ENCODE peak calls at places on chromosome 6, in six cellular contexts. A, V, U, C, K and W are unnamed samples.

GRCh38 chr6:83216806-83217205 is 23.6 kb downstream of the RWDD2A start:
- DNase-seq in U (no peak), V (no peak), A (no peak), K (no peak), C (no peak), W (no peak)

GRCh38 chr6:37731888-37732287 is 34.2 kb upstream of the MDGA1 start:
- DNase-seq in C (no peak), A (no peak), U (no peak), V (no peak), K (no peak), W (no peak)

GRCh38 chr6:128508588-128509296 is 11.7 kb downstream of the PTPRK start:
- DNase-seq in V (no peak), A (no peak), U (peak), C (peak), K (no peak), W (no peak)

GRCh38 chr6:20978176-20978614 is 443.9 kb downstream of the CDKAL1 start:
- DNase-seq in V (no peak), C (peak), K (no peak), U (no peak), A (no peak), W (no peak)

GRCh38 chr6:112243861-112244415 is 10.4 kb downstream of the LAMA4 start:
- DNase-seq in K (no peak), U (no peak), C (peak), V (no peak), A (no peak), W (no peak)

GRCh38 chr6:829646-830045 is 136.7 kb upstream of the EXOC2 start:
- DNase-seq in K (no peak), U (no peak), V (no peak), C (no peak), A (no peak), W (no peak)

GRCh38 chr6:139030539-139030938 is 2.0 kb downstream of the ABRACL start:
- DNase-seq in A (no peak), C (no peak), K (no peak), V (no peak), U (no peak), W (no peak)

GRCh38 chr6:170063431-170063830 is 227.4 kb downstream of the DLL1 start:
- DNase-seq in U (no peak), V (peak), A (peak), C (no peak), K (no peak), W (peak)

GRCh38 chr6:118306640-118307238 is 241.4 kb upstream of the PLN start:
- DNase-seq in C (no peak), U (no peak), V (no peak), K (no peak), A (no peak), W (no peak)

GRCh38 chr6:42781546-42781810 is 374 bp upstream of the BICRAL start:
- DNase-seq in A (no peak), C (peak), V (no peak), K (no peak), U (no peak), W (no peak)

GRCh38 chr6:107140581-107140980 is 25.3 kb upstream of the BEND3 start:
- DNase-seq in K (no peak), U (no peak), V (no peak), C (no peak), A (no peak), W (no peak)

GRCh38 chr6:149560736-149561135 is 5.4 kb upstream of the GINM1 start:
- DNase-seq in V (no peak), C (peak), K (no peak), A (no peak), U (peak), W (no peak)

GRCh38 chr6:136324981-136325380 is 35.3 kb upstream of the BCLAF1 start:
- DNase-seq in C (no peak), A (no peak), V (no peak), U (no peak), K (no peak), W (no peak)

GRCh38 chr6:153104220-153104619 is 26.9 kb downstream of the RGS17 start:
- DNase-seq in A (no peak), U (no peak), K (no peak), C (no peak), V (no peak), W (no peak)

GRCh38 chr6:136173519-136174507 is 76.3 kb downstream of the MTFR2 start:
- DNase-seq in U (no peak), V (no peak), C (peak), A (no peak), K (no peak), W (no peak)

GRCh38 chr6:52189974-52190373 is 3.8 kb downstream of the IL17A start:
- DNase-seq in V (no peak), U (no peak), K (no peak), A (no peak), C (no peak), W (no peak)

GRCh38 chr6:130359736-130360135 is 6.1 kb upstream of the TMEM200A start:
- DNase-seq in A (no peak), U (no peak), V (no peak), C (no peak), K (no peak), W (no peak)

GRCh38 chr6:27146706-27147507 is 100.6 kb upstream of the PRSS16 start:
- DNase-seq in U (peak), K (peak), A (peak), V (peak), C (peak), W (peak)

GRCh38 chr6:27452496-27452897 is 20.4 kb downstream of the ZNF184 start:
- DNase-seq in A (no peak), U (no peak), K (no peak), C (no peak), V (no peak), W (no peak)

GRCh38 chr6:2944405-2945068 is 26.8 kb downstream of the SERPINB6 start:
- DNase-seq in V (no peak), C (no peak), A (no peak), K (no peak), U (no peak), W (no peak)

GRCh38 chr6:82955841-82956240 is 109.8 kb downstream of the UBE3D start:
- DNase-seq in C (no peak), U (no peak), A (no peak), V (no peak), K (no peak), W (no peak)

GRCh38 chr6:33967966-33968724 is 164.3 kb upstream of the MLN start:
- DNase-seq in V (no peak), K (no peak), U (peak), C (no peak), A (peak), W (peak)

GRCh38 chr6:108689279-108690161 is 128.8 kb downstream of the FOXO3 start:
- DNase-seq in U (peak), C (no peak), A (no peak), V (peak), K (peak), W (no peak)

GRCh38 chr6:71236926-71237425 is 51.6 kb upstream of the OGFRL1 start:
- DNase-seq in V (no peak), K (no peak), U (no peak), C (no peak), A (no peak), W (no peak)

GRCh38 chr6:138404666-138405337 is 779 bp downstream of the HEBP2 start:
- DNase-seq in V (peak), K (peak), U (no peak), C (peak), A (peak), W (peak)

GRCh38 chr6:56297022-56297995 is 49.9 kb upstream of the COL21A1 start:
- DNase-seq in C (peak), V (no peak), U (no peak), A (no peak), K (no peak), W (no peak)

GRCh38 chr6:5175195-5175594 is 85.6 kb downstream of the LYRM4 start:
- DNase-seq in V (no peak), A (no peak), K (no peak), U (no peak), C (no peak), W (no peak)

DNA sequence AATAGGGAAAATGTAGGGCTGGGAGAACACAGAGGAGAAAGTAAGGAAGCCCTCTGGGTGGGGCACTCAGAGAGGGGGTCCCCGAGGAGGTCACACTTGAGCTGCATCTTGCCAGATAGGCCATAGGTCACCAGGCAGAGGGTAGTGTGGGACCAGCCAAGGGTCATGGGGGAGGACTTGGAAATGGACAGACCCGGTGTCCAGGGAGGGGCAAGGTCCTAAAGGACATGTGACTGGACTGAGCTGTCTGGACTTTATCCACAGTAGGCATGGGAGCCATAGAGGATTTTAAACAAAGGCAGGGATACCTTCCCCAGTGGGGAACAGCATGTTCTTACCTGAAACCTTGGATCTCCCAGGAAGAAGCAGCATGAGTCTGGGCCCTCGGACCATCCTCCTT is 266.7 kb downstream of the LRFN2 start:
- DNase-seq in V (no peak), C (no peak), K (no peak), U (no peak), A (no peak), W (no peak)
- TF ChIP-seq POLR2AphosphoS5 in V (no peak), C (no peak), K (no peak), U (no peak), A (no peak), W (no peak)

DNA sequence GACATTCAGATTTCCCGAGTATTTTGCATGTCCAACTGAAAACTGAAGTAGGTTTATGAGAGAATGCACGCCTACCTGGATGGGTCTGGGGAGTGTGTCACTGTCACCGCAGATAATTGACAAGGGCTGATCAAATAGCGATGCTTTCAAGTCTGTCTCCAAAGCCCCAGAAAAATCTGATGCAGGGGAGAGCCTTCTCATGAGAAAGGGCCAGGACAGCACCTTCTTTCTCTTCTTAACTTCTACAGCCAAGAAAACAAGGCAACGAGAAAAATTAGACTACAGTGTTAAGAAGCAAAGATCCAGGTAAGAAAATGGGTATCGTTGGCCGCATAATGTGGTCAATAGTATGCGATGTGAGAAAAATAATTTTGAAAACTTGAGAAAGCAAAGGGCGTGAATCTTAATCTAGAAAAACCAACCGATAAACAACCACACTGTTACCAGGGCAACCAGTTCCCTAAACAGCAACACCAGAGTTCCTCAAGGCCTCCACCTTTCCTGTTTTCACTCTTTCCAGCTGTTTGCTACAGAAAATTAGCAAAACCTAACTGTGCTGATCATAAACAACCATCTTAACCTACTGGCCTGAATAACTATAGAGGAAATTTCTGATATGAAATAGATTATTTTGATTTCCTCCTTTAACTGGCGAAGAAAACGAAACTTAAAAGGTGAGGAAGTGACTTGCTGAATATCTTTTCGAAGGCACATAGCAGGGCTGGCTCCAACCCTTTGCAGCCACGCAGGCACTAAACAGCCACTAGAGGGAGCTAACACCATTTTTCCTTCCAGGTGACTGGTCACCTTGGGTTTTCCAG is 2.6 kb downstream of the TAGAP start:
- DNase-seq in K (peak), U (peak), C (peak), A (no peak), V (peak), W (peak)
- H3K4me3 ChIP-seq in K (no peak), U (peak), C (no peak), A (peak), V (peak), W (peak)

GRCh38 chr6:100719883-100720682 is 161.0 kb downstream of the ASCC3 start:
- DNase-seq in V (no peak), C (peak), U (peak), A (no peak), K (no peak), W (no peak)
- TF ChIP-seq POLR2A in V (no peak), C (no peak), U (no peak), A (no peak), K (no peak), W (no peak)

DNA sequence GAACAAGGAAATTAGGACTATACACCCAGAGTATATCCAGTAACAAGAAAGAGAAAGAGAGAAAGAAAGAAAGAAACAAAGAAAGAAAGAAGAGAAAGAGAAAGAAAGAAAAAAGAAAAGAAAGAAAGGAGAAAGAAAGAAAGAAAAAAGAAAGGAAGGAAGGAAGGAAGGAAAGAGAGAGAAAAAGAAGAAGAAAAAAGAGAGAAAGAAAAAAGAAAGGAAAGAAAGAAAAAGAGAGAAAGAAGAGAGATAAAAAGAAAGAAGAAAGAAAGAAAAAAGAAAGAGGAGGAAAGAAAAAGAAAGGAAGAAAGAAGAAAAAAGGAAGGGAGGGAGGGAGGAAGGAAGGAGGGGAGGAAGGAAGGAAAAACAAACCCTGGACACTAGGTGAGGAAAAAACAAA is 981.8 kb downstream of the TBC1D32 start:
- DNase-seq in U (no peak), K (no peak), C (no peak), V (no peak), A (no peak), W (no peak)
- TF ChIP-seq POLR2AphosphoS5 in U (no peak), K (no peak), C (no peak), V (no peak), A (no peak), W (no peak)

DNA sequence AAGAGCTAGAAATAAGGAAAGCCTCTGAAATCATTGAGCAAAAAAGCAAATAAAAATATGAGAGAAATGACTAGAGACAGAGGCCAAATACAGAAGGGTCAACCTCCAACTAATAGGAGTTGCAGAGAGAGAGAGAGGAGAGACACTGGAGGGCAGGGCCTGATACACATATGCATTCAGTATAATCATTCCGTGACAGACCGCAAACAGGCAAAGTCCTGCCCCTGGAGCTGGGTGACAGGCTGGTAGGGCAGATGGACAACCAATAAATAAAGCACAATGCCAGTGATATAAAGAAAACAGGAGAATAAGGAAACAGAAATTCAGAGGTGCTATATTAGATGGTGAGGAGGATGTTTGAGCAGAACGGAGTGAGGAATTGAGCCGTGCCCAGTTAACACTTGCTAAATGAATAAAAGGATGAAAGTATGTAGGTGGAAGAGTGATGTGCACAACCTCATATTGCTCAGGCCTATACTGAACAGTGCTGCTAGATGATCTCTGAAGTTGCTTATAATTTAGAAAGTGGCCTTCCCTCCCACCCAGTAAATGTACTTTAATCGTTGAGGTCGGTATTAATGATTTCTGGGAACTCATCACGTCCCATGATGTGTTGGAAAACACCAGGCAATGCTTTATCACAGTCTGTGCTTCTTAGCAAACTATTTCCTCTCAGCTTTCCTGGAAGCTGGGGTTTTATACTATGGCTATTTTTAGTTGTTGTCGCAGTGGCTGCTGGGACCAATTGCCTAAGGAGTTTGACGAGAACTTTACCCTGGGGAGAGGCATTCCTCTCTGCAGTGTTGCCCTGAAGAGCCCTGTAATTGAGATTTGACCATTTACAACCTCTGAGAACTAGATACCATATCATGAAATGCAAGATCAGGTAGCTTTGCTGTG is 37.6 kb upstream of the CLIC5 start:
- DNase-seq in U (no peak), C (peak), V (no peak), K (no peak), A (no peak), W (no peak)
- H3K4me3 ChIP-seq in U (no peak), C (no peak), V (no peak), K (no peak), A (no peak), W (no peak)

GRCh38 chr6:72619883-72620696 is 1.8 kb upstream of the KCNQ5 start:
- DNase-seq in K (no peak), U (no peak), V (no peak), A (no peak), C (peak), W (peak)
- TF ChIP-seq POLR2A in K (no peak), U (no peak), V (no peak), A (no peak), C (no peak), W (no peak)

GRCh38 chr6:15090145-15090579 is 155.7 kb upstream of the JARID2 start:
- DNase-seq in V (no peak), U (no peak), K (peak), C (no peak), A (no peak), W (no peak)
- TF ChIP-seq POLR2AphosphoS5 in V (no peak), U (no peak), K (no peak), C (no peak), A (no peak), W (no peak)

GRCh38 chr6:10837997-10838793 is at the start of gene MAK:
- DNase-seq in C (peak), A (peak), V (peak), K (peak), U (peak), W (peak)
- H3K4me3 ChIP-seq in C (peak), A (peak), V (peak), K (peak), U (peak), W (peak)